ENCODE peak calls at places on chromosomes 3 and 15, in nine cellular contexts. J is cardiac muscle cell; L is A549; K is colonic mucosa; D is SJSA1; A is stomach; S is kidney; R is hepatocyte; F is effector memory CD4-positive, alpha-beta T cell. B is an unnamed sample.
A peak's percentile ranks its signal among the peaks of the same experiment; 100 is the strongest.

GRCh38 chr15:40454904-40455391 is 14.2 kb downstream of the BAHD1 start:
- DNase-seq in J (no peak), L (no peak), K (no peak), D (no peak), A (no peak), S (no peak), R (peak; percentile 52), F (no peak), B (no peak)

GRCh38 chr3:60010778-60011177 is 961.0 kb upstream of the CFAP20DC start:
- DNase-seq in J (no peak), L (no peak), K (peak; percentile 18), D (no peak), A (no peak), S (no peak), R (no peak), F (peak; percentile 26), B (peak; percentile 85)

GRCh38 chr3:123527046-123527445 is 57.8 kb downstream of the HACD2 start:
- DNase-seq in J (no peak), L (no peak), K (no peak), D (no peak), A (no peak), S (no peak), R (no peak), F (no peak), B (no peak)

GRCh38 chr3:148957586-148957985 is 33.8 kb upstream of the GYG1 start:
- DNase-seq in J (peak; percentile 28), L (peak; percentile 51), K (no peak), D (no peak), A (no peak), S (no peak), R (no peak), F (no peak), B (no peak)

GRCh38 chr3:48466386-48467109 is 20.0 kb downstream of the ATRIP start:
- DNase-seq in J (no peak), L (no peak), K (no peak), D (no peak), A (peak; percentile 66), S (peak; percentile 81), R (no peak), F (peak; percentile 9), B (peak; percentile 34)

GRCh38 chr15:85745525-85745924 is 49.2 kb downstream of the KLHL25 start:
- DNase-seq in J (no peak), L (no peak), K (no peak), D (no peak), A (no peak), S (peak; percentile 68), R (no peak), F (no peak), B (no peak)

GRCh38 chr15:64333986-64334385 is 22.0 kb downstream of the CSNK1G1 start:
- DNase-seq in J (no peak), L (peak; percentile 16), K (no peak), D (no peak), A (no peak), S (no peak), R (no peak), F (no peak), B (no peak)

GRCh38 chr15:99076555-99077308 is 28.1 kb upstream of the SYNM start:
- DNase-seq in J (peak; percentile 79), L (peak; percentile 91), K (peak; percentile 55), D (peak; percentile 76), A (peak; percentile 49), S (no peak), R (peak; percentile 82), F (no peak), B (peak; percentile 41)

GRCh38 chr15:98853161-98853560 is 154.4 kb downstream of the PGPEP1L start:
- DNase-seq in J (peak; percentile 81), L (peak; percentile 93), K (peak; percentile 95), D (peak; percentile 83), A (peak; percentile 90), S (peak; percentile 90), R (peak; percentile 84), F (peak; percentile 34), B (peak; percentile 55)

GRCh38 chr3:43023766-43024165 is 44.7 kb downstream of the GASK1A start:
- DNase-seq in J (no peak), L (no peak), K (no peak), D (no peak), A (no peak), S (no peak), R (no peak), F (no peak), B (no peak)

GRCh38 chr3:141853146-141853690 is 23.2 kb upstream of the ATP1B3 start:
- DNase-seq in J (no peak), L (no peak), K (no peak), D (no peak), A (no peak), S (no peak), R (no peak), F (no peak), B (no peak)

GRCh38 chr3:169980055-169980454 is 13.4 kb downstream of the SEC62 start:
- DNase-seq in J (no peak), L (no peak), K (no peak), D (no peak), A (no peak), S (no peak), R (peak; percentile 22), F (no peak), B (no peak)

GRCh38 chr3:43768594-43768993 is 77.9 kb downstream of the ABHD5 start:
- DNase-seq in J (no peak), L (no peak), K (peak; percentile 37), D (no peak), A (no peak), S (no peak), R (no peak), F (no peak), B (no peak)

GRCh38 chr3:109804697-109805096 is 467.4 kb upstream of the DPPA4 start:
- DNase-seq in J (no peak), L (no peak), K (no peak), D (no peak), A (no peak), S (no peak), R (no peak), F (no peak), B (no peak)

GRCh38 chr15:80188293-80188692 is 35.5 kb downstream of the FAH start:
- DNase-seq in J (no peak), L (no peak), K (no peak), D (no peak), A (no peak), S (no peak), R (peak; percentile 21), F (no peak), B (no peak)

GRCh38 chr3:104564045-104564643 is 802.6 kb upstream of the ALCAM start:
- DNase-seq in J (peak; percentile 18), L (peak; percentile 60), K (peak; percentile 65), D (peak; percentile 53), A (peak; percentile 75), S (no peak), R (peak; percentile 37), F (peak; percentile 3), B (peak; percentile 25)

GRCh38 chr3:38614091-38614490 is 35.4 kb downstream of the SCN5A start:
- DNase-seq in J (no peak), L (no peak), K (no peak), D (no peak), A (no peak), S (no peak), R (no peak), F (no peak), B (no peak)
- H3K4me1 ChIP-seq in J (no peaks in the 10 kb centered on the region), L (no peaks in the 10 kb centered on the region), K (no peaks in the 10 kb centered on the region), D (no peaks in the 10 kb centered on the region), A (no peaks in the 10 kb centered on the region), S (no peaks in the 10 kb centered on the region), R (no peaks in the 10 kb centered on the region), F (no peaks in the 10 kb centered on the region), B (no peaks in the 10 kb centered on the region)

GRCh38 chr3:9422712-9423424 is 25.5 kb downstream of the SETD5 start:
- DNase-seq in J (peak; percentile 77), L (peak; percentile 90), K (peak; percentile 94), D (peak; percentile 76), A (peak; percentile 87), S (no peak), R (peak; percentile 90), F (no peak), B (no peak)

GRCh38 chr3:9415485-9416138 is 18.2 kb downstream of the SETD5 start:
- DNase-seq in J (no peak), L (no peak), K (no peak), D (no peak), A (no peak), S (no peak), R (no peak), F (no peak), B (no peak)

GRCh38 chr3:9416139-9416780 is 18.8 kb downstream of the SETD5 start:
- DNase-seq in J (no peak), L (peak; percentile 28), K (no peak), D (no peak), A (no peak), S (no peak), R (no peak), F (no peak), B (no peak)

GRCh38 chr3:9420850-9421549 is 23.6 kb downstream of the SETD5 start:
- DNase-seq in J (no peak), L (peak; percentile 36), K (no peak), D (no peak), A (no peak), S (no peak), R (no peak), F (no peak), B (no peak)
- H3K4me1 ChIP-seq in J (peaks cover 26% of the 10 kb centered on the region), L (peaks cover 75% of the 10 kb centered on the region), K (peaks cover 17% of the 10 kb centered on the region), D (peaks cover 24% of the 10 kb centered on the region), A (peaks cover 16% of the 10 kb centered on the region), S (peaks cover 2% of the 10 kb centered on the region), R (peaks cover 35% of the 10 kb centered on the region), F (peaks cover 8% of the 10 kb centered on the region), B (peaks cover 18% of the 10 kb centered on the region)

GRCh38 chr15:66721501-66721937 is 19.5 kb downstream of the SMAD6 start:
- DNase-seq in J (no peak), L (no peak), K (no peak), D (no peak), A (no peak), S (no peak), R (peak; percentile 46), F (no peak), B (no peak)
- H3K4me1 ChIP-seq in J (peaks cover 69% of the 10 kb centered on the region), L (peaks cover 86% of the 10 kb centered on the region), K (no peaks in the 10 kb centered on the region), D (peaks cover 78% of the 10 kb centered on the region), A (peaks cover 12% of the 10 kb centered on the region), S (peaks cover 23% of the 10 kb centered on the region), R (peaks cover 52% of the 10 kb centered on the region), F (no peaks in the 10 kb centered on the region), B (peaks cover 17% of the 10 kb centered on the region)

GRCh38 chr15:76342046-76342381 is 5.4 kb downstream of the ISL2 start:
- DNase-seq in J (no peak), L (no peak), K (no peak), D (no peak), A (no peak), S (no peak), R (no peak), F (no peak), B (no peak)

GRCh38 chr15:76340198-76340801 is 3.7 kb downstream of the ISL2 start:
- DNase-seq in J (peak; percentile 49), L (no peak), K (no peak), D (no peak), A (no peak), S (peak; percentile 72), R (peak; percentile 38), F (no peak), B (no peak)

GRCh38 chr15:76340802-76341365 is 4.3 kb downstream of the ISL2 start:
- DNase-seq in J (peak; percentile 62), L (no peak), K (peak; percentile 46), D (no peak), A (no peak), S (no peak), R (peak; percentile 35), F (peak; percentile 12), B (peak; percentile 38)

GRCh38 chr15:76342382-76343201 is 6.0 kb downstream of the ISL2 start:
- DNase-seq in J (peak; percentile 19), L (no peak), K (peak; percentile 42), D (no peak), A (no peak), S (peak; percentile 76), R (peak; percentile 44), F (no peak), B (no peak)

GRCh38 chr15:76341366-76342045 is 4.9 kb downstream of the ISL2 start:
- DNase-seq in J (peak; percentile 23), L (no peak), K (peak; percentile 45), D (no peak), A (no peak), S (peak; percentile 75), R (no peak), F (no peak), B (no peak)
- H3K4me1 ChIP-seq in J (peaks cover 22% of the 10 kb centered on the region), L (peaks cover 11% of the 10 kb centered on the region), K (peaks cover 38% of the 10 kb centered on the region), D (peaks cover 16% of the 10 kb centered on the region), A (peaks cover 69% of the 10 kb centered on the region), S (peaks cover 26% of the 10 kb centered on the region), R (peaks cover 49% of the 10 kb centered on the region), F (peaks cover 66% of the 10 kb centered on the region), B (peaks cover 56% of the 10 kb centered on the region)

B was measured in CD8-positive, alpha-beta memory T cell.